ENCODE peak calls at places on chromosomes 16 and 17, in six cellular contexts. U, R, O, C, N and B are unnamed samples.

GRCh38 chr17:41769985-41770384 is 16.5 kb downstream of the JUP start:
- DNase-seq in O (no peak), N (no peak), U (no peak), R (no peak), C (no peak), B (no peak)

GRCh38 chr16:27762441-27762840 is 212.5 kb downstream of the KATNIP start:
- DNase-seq in R (no peak), C (no peak), U (no peak), O (no peak), N (no peak), B (no peak)

GRCh38 chr17:38727661-38728220 is 2.4 kb upstream of the CISD3 start:
- DNase-seq in O (no peak), R (no peak), N (no peak), C (no peak), U (no peak), B (no peak)

GRCh38 chr17:17205368-17206148 is 575 bp downstream of the PLD6 start:
- DNase-seq in N (peak), C (peak), R (peak), U (peak), O (no peak), B (peak)

GRCh38 chr17:77228224-77229215 is 87.8 kb downstream of the SEC14L1 start:
- DNase-seq in R (no peak), U (no peak), N (no peak), C (no peak), O (no peak), B (no peak)

GRCh38 chr16:1119766-1120611 is 23.9 kb upstream of the C1QTNF8 start:
- DNase-seq in N (no peak), U (no peak), O (no peak), R (no peak), C (no peak), B (no peak)

GRCh38 chr17:77115947-77116346 is 24.8 kb upstream of the SEC14L1 start:
- DNase-seq in O (no peak), C (no peak), R (no peak), N (no peak), U (no peak), B (no peak)

GRCh38 chr16:2835638-2836493 is 5.8 kb downstream of the ZG16B start:
- DNase-seq in N (no peak), O (no peak), U (no peak), R (peak), C (no peak), B (no peak)

GRCh38 chr17:77451271-77451893 is 310.6 kb downstream of the SEC14L1 start:
- DNase-seq in R (peak), N (peak), C (peak), O (peak), U (no peak), B (no peak)

GRCh38 chr17:48002208-48002919 is 31.5 kb downstream of the CDK5RAP3 start:
- DNase-seq in N (peak), U (peak), C (no peak), O (no peak), R (peak), B (no peak)

GRCh38 chr16:87556941-87557459 is 45.3 kb upstream of the JPH3 start:
- DNase-seq in O (no peak), C (no peak), N (no peak), R (no peak), U (no peak), B (no peak)

GRCh38 chr16:84262939-84263338 is 23.1 kb upstream of the KCNG4 start:
- DNase-seq in C (no peak), N (no peak), R (no peak), O (no peak), U (no peak), B (no peak)

GRCh38 chr17:76139801-76140660 is 1.0 kb downstream of the FOXJ1 start:
- DNase-seq in N (peak), U (no peak), O (peak), R (no peak), C (peak), B (peak)

GRCh38 chr17:27540300-27541105 is 84.3 kb downstream of the KSR1 start:
- DNase-seq in R (peak), O (no peak), N (no peak), U (no peak), C (no peak), B (no peak)

GRCh38 chr17:17435323-17435722 is 41.5 kb upstream of the MED9 start:
- DNase-seq in O (no peak), R (peak), N (no peak), C (no peak), U (no peak), B (no peak)

GRCh38 chr16:54140057-54140787 is 146.4 kb downstream of the IRX3 start:
- DNase-seq in C (no peak), U (no peak), O (no peak), N (no peak), R (peak), B (no peak)

GRCh38 chr17:38869647-38870258 is at the start of gene LASP1:
- DNase-seq in C (peak), R (peak), N (peak), O (peak), U (peak), B (peak)

GRCh38 chr16:15961060-15961511 is 11.7 kb downstream of the ABCC1 start:
- DNase-seq in U (peak), R (no peak), N (no peak), O (no peak), C (no peak), B (no peak)

GRCh38 chr17:2412561-2413021 is 11.7 kb upstream of the MNT start:
- DNase-seq in U (no peak), R (no peak), O (peak), N (no peak), C (no peak), B (no peak)

GRCh38 chr16:81107506-81107905 is 11.3 kb upstream of the GCSH start:
- DNase-seq in U (no peak), O (no peak), C (no peak), N (no peak), R (peak), B (no peak)

GRCh38 chr17:8894673-8895578 is 27.5 kb upstream of the PIK3R6 start:
- DNase-seq in R (peak), C (peak), U (peak), O (peak), N (peak), B (no peak)

DNA sequence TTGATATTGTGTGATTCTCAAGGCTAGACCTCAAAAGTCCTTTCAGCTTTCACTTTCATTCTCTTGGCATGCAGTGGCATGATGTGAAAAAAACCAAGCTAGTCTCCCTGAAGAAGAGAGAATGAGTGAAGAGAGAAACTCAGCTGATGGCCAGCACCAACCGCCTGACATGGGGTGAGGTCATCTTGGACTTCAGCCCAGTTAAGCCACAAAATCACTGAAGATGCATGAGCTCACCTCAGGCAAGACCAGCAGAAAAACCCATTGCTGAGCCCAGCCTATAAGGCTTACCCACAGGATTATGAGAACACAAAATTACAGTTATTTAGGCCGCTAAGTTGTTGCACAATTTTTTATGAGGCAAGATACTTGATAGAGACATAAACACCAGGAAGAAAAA is 496.5 kb downstream of the TOX3 start:
- DNase-seq in U (no peak), O (no peak), C (no peak), N (no peak), R (peak), B (no peak)
- TF ChIP-seq TAF1 in U (no peak), O (no peak), C (no peak), N (no peak), R (no peak), B (no peak)

GRCh38 chr16:88904676-88905365 is 38.4 kb upstream of the PABPN1L start:
- DNase-seq in C (no peak), U (no peak), N (no peak), O (no peak), R (no peak), B (no peak)

GRCh38 chr16:88903267-88903666 is 36.8 kb upstream of the PABPN1L start:
- DNase-seq in N (no peak), R (no peak), U (no peak), C (no peak), O (no peak), B (no peak)

GRCh38 chr16:88900653-88901052 is 34.2 kb upstream of the PABPN1L start:
- DNase-seq in O (no peak), C (no peak), U (no peak), N (no peak), R (no peak), B (no peak)

GRCh38 chr16:88901718-88902337 is 35.4 kb upstream of the PABPN1L start:
- DNase-seq in O (peak), C (no peak), N (no peak), R (no peak), U (no peak), B (no peak)

DNA sequence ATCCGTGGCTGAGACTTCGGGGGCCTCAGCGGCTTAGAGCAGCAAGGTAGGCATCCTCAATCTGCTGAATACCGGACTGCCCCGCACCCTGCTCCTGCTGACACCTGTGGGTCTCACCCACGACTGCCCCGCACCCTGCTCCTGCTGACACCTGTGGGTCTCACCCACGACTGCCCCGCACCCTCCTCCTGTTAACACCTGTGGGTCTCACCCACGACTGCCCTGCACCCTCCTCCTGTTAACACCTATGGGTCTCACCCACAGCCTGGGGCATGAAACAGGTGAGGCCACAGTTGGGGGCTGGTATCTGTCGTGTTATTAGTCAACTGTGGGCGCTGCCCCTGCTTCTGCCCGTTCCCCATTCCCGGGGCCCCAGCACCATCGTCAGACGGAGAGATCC is 36.3 kb upstream of the PABPN1L start:
- DNase-seq in N (no peak), O (no peak), R (no peak), C (no peak), U (no peak), B (no peak)
- TF ChIP-seq POLR2A in N (no peak), O (no peak), R (no peak), C (no peak), U (no peak), B (no peak)

DNA sequence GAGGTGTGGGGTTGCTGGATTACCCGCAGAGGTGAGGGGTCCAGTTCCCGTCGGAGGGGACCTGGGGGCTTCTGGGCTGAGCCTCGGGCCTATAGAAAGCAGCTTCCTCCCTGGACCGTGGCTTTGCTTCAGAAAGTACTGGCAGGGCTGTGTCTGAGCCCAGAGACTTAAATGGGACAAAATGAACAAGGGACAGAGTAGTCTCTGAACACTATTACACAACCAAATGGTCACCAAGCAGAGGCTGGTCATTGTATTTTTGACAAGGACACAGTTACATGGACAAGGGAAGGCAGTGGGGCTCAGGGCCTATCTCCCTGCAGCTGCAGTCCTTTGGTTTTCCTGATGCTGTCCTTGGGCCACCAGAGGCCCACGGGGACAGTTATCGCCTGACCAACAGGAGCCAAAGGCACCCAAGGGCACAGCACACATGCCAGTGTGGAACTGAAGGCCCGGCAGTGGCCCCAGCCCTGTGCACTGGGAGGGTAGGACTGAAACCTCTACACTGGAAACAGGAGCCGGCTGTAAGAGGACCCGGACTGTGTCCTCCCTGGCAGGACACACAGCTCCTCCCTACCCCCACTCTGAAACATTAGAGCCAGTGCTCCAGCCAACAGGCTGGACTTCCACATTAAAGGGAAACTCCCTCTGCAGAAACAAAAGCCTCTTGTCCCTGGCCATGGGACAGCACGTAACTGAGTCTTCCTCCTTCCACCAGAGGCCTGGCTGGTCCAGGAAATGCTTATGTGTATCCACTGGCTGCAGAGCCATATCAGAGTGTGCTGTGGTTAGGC is 26.0 kb upstream of the ERN1 start:
- DNase-seq in R (peak), N (no peak), C (no peak), O (no peak), U (no peak), B (no peak)
- TF ChIP-seq POLR2AphosphoS5 in R (peak), N (no peak), C (no peak), O (no peak), U (no peak), B (no peak)

DNA sequence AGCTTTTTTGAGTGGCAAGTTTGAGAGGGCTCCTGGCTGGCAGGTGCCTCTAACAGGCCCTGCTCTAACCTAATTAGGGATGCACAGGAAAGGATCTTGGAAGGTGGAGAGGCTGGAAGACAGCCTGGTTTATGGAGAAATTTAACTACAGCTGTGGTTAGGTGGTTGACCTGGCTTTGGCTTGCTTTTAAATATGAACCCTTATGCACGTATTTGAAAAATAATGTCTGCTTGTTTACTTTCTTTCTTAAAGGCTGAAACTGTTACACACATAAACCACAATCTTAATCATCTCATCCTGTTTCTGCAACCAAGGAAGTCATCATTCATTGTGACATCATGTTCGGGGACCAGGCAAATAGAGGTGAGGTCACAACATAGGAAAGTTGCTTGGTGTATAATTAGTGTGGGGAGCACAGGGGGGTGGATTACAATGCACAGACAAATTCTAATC is 23.1 kb upstream of the DHRS13 start:
- DNase-seq in C (no peak), R (no peak), U (peak), N (no peak), O (no peak), B (no peak)
- TF ChIP-seq TAF1 in C (no peak), R (no peak), U (no peak), N (no peak), O (no peak), B (no peak)

GRCh38 chr16:48203974-48204824 is 39.9 kb upstream of the LONP2 start:
- DNase-seq in U (no peak), N (no peak), C (no peak), R (peak), O (no peak), B (no peak)
- TF ChIP-seq POLR2A in U (no peak), N (no peak), C (no peak), R (peak), O (no peak), B (no peak)